ENCODE peak calls at places on chromosomes 2 and 18, in ten cellular contexts. One of them, this sample, is unnamed.

GRCh38 chr18:77346446-77346845 is 96.8 kb downstream of the GALR1 start:
- DNase-seq in H9: no peak
- DNase-seq in astrocyte of the spinal cord: peak
- DNase-seq in HFF-Myc: no peak
- DNase-seq in tibial nerve: no peak
- DNase-seq in brain microvascular endothelial cell: peak
- DNase-seq in activated B cell treated with CpG ODN at 0.5 μM for 24 hours: no peak
- DNase-seq in neural progenitor cell: no peak
- DNase-seq in HFFc6: no peak
- DNase-seq in foreskin fibroblast: no peak
- DNase-seq in this sample: no peak

GRCh38 chr2:139946690-139947089 is 1166.5 kb upstream of the NXPH2 start:
- DNase-seq in HFFc6: no peak
- DNase-seq in foreskin fibroblast: no peak
- DNase-seq in neural progenitor cell: peak
- DNase-seq in H9: peak
- DNase-seq in astrocyte of the spinal cord: no peak
- DNase-seq in brain microvascular endothelial cell: no peak
- DNase-seq in tibial nerve: no peak
- DNase-seq in activated B cell treated with CpG ODN at 0.5 μM for 24 hours: no peak
- DNase-seq in HFF-Myc: no peak
- DNase-seq in this sample: no peak

GRCh38 chr18:35241523-35241804 is 630 bp downstream of the ZNF397 start:
- DNase-seq in brain microvascular endothelial cell: no peak
- DNase-seq in foreskin fibroblast: no peak
- DNase-seq in H9: no peak
- DNase-seq in neural progenitor cell: no peak
- DNase-seq in astrocyte of the spinal cord: no peak
- DNase-seq in HFFc6: no peak
- DNase-seq in tibial nerve: no peak
- DNase-seq in HFF-Myc: no peak
- DNase-seq in activated B cell treated with CpG ODN at 0.5 μM for 24 hours: no peak
- DNase-seq in this sample: no peak

GRCh38 chr18:54968807-54969206 is 9.5 kb upstream of the CCDC68 start:
- DNase-seq in H9: no peak
- DNase-seq in neural progenitor cell: no peak
- DNase-seq in brain microvascular endothelial cell: no peak
- DNase-seq in tibial nerve: no peak
- DNase-seq in HFF-Myc: no peak
- DNase-seq in foreskin fibroblast: no peak
- DNase-seq in HFFc6: no peak
- DNase-seq in activated B cell treated with CpG ODN at 0.5 μM for 24 hours: no peak
- DNase-seq in astrocyte of the spinal cord: no peak
- DNase-seq in this sample: no peak

GRCh38 chr2:101406867-101407266 is 19.6 kb upstream of the CREG2 start:
- DNase-seq in H9: no peak
- DNase-seq in astrocyte of the spinal cord: peak
- DNase-seq in tibial nerve: no peak
- DNase-seq in foreskin fibroblast: peak
- DNase-seq in brain microvascular endothelial cell: peak
- DNase-seq in neural progenitor cell: no peak
- DNase-seq in activated B cell treated with CpG ODN at 0.5 μM for 24 hours: no peak
- DNase-seq in HFF-Myc: peak
- DNase-seq in HFFc6: peak
- DNase-seq in this sample: peak

GRCh38 chr18:8707946-8708345 is 2.6 kb downstream of the MTCL1 start:
- DNase-seq in HFFc6: peak
- DNase-seq in H9: no peak
- DNase-seq in activated B cell treated with CpG ODN at 0.5 μM for 24 hours: no peak
- DNase-seq in astrocyte of the spinal cord: no peak
- DNase-seq in HFF-Myc: no peak
- DNase-seq in foreskin fibroblast: no peak
- DNase-seq in tibial nerve: no peak
- DNase-seq in neural progenitor cell: no peak
- DNase-seq in brain microvascular endothelial cell: no peak
- DNase-seq in this sample: no peak

GRCh38 chr18:3667255-3668137 is 217.5 kb downstream of the TGIF1 start:
- DNase-seq in brain microvascular endothelial cell: no peak
- DNase-seq in foreskin fibroblast: no peak
- DNase-seq in tibial nerve: no peak
- DNase-seq in HFFc6: no peak
- DNase-seq in H9: no peak
- DNase-seq in neural progenitor cell: no peak
- DNase-seq in activated B cell treated with CpG ODN at 0.5 μM for 24 hours: no peak
- DNase-seq in astrocyte of the spinal cord: no peak
- DNase-seq in HFF-Myc: no peak
- DNase-seq in this sample: no peak

GRCh38 chr2:130913891-130914290 is 77.2 kb downstream of the ARHGEF4 start:
- DNase-seq in neural progenitor cell: no peak
- DNase-seq in foreskin fibroblast: no peak
- DNase-seq in HFF-Myc: no peak
- DNase-seq in tibial nerve: no peak
- DNase-seq in astrocyte of the spinal cord: no peak
- DNase-seq in H9: no peak
- DNase-seq in HFFc6: no peak
- DNase-seq in brain microvascular endothelial cell: no peak
- DNase-seq in activated B cell treated with CpG ODN at 0.5 μM for 24 hours: no peak
- DNase-seq in this sample: no peak

GRCh38 chr2:50712569-50712968 is 319.4 kb downstream of the NRXN1 start:
- DNase-seq in HFFc6: no peak
- DNase-seq in neural progenitor cell: no peak
- DNase-seq in H9: no peak
- DNase-seq in tibial nerve: no peak
- DNase-seq in astrocyte of the spinal cord: no peak
- DNase-seq in HFF-Myc: no peak
- DNase-seq in brain microvascular endothelial cell: no peak
- DNase-seq in activated B cell treated with CpG ODN at 0.5 μM for 24 hours: no peak
- DNase-seq in foreskin fibroblast: no peak
- DNase-seq in this sample: no peak

GRCh38 chr18:59063300-59063895 is 76.3 kb upstream of the SEC11C start:
- DNase-seq in brain microvascular endothelial cell: no peak
- DNase-seq in H9: no peak
- DNase-seq in neural progenitor cell: no peak
- DNase-seq in foreskin fibroblast: no peak
- DNase-seq in HFFc6: no peak
- DNase-seq in activated B cell treated with CpG ODN at 0.5 μM for 24 hours: no peak
- DNase-seq in astrocyte of the spinal cord: no peak
- DNase-seq in HFF-Myc: no peak
- DNase-seq in tibial nerve: no peak
- DNase-seq in this sample: no peak

GRCh38 chr2:171167352-171167997 is 6.8 kb upstream of the TLK1 start:
- DNase-seq in tibial nerve: no peak
- DNase-seq in brain microvascular endothelial cell: no peak
- DNase-seq in HFFc6: no peak
- DNase-seq in HFF-Myc: no peak
- DNase-seq in H9: no peak
- DNase-seq in neural progenitor cell: no peak
- DNase-seq in foreskin fibroblast: no peak
- DNase-seq in astrocyte of the spinal cord: no peak
- DNase-seq in activated B cell treated with CpG ODN at 0.5 μM for 24 hours: no peak
- DNase-seq in this sample: no peak

GRCh38 chr2:121245913-121246312 is 39.1 kb downstream of the TFCP2L1 start:
- DNase-seq in brain microvascular endothelial cell: no peak
- DNase-seq in astrocyte of the spinal cord: no peak
- DNase-seq in foreskin fibroblast: no peak
- DNase-seq in tibial nerve: no peak
- DNase-seq in H9: no peak
- DNase-seq in neural progenitor cell: no peak
- DNase-seq in activated B cell treated with CpG ODN at 0.5 μM for 24 hours: no peak
- DNase-seq in HFF-Myc: no peak
- DNase-seq in HFFc6: no peak
- DNase-seq in this sample: no peak

GRCh38 chr2:6824962-6825361 is 40.7 kb downstream of the CMPK2 start:
- DNase-seq in activated B cell treated with CpG ODN at 0.5 μM for 24 hours: no peak
- DNase-seq in H9: no peak
- DNase-seq in HFFc6: peak
- DNase-seq in tibial nerve: peak
- DNase-seq in neural progenitor cell: no peak
- DNase-seq in foreskin fibroblast: peak
- DNase-seq in brain microvascular endothelial cell: peak
- DNase-seq in HFF-Myc: peak
- DNase-seq in astrocyte of the spinal cord: peak
- DNase-seq in this sample: no peak

GRCh38 chr2:176172748-176173586 is 15.5 kb upstream of the HOXD1 start:
- DNase-seq in neural progenitor cell: no peak
- DNase-seq in H9: no peak
- DNase-seq in HFF-Myc: no peak
- DNase-seq in activated B cell treated with CpG ODN at 0.5 μM for 24 hours: no peak
- DNase-seq in brain microvascular endothelial cell: no peak
- DNase-seq in foreskin fibroblast: no peak
- DNase-seq in HFFc6: no peak
- DNase-seq in tibial nerve: no peak
- DNase-seq in astrocyte of the spinal cord: no peak
- DNase-seq in this sample: no peak

GRCh38 chr2:169452080-169452479 is 27.2 kb upstream of the BBS5 start:
- DNase-seq in H9: no peak
- DNase-seq in brain microvascular endothelial cell: no peak
- DNase-seq in astrocyte of the spinal cord: peak
- DNase-seq in HFF-Myc: peak
- DNase-seq in activated B cell treated with CpG ODN at 0.5 μM for 24 hours: no peak
- DNase-seq in foreskin fibroblast: peak
- DNase-seq in HFFc6: peak
- DNase-seq in neural progenitor cell: peak
- DNase-seq in tibial nerve: no peak
- DNase-seq in this sample: no peak

GRCh38 chr18:50268022-50268747 is 1.9 kb upstream of the CFAP53 start:
- DNase-seq in HFFc6: no peak
- DNase-seq in astrocyte of the spinal cord: peak
- DNase-seq in tibial nerve: peak
- DNase-seq in H9: peak
- DNase-seq in neural progenitor cell: peak
- DNase-seq in brain microvascular endothelial cell: peak
- DNase-seq in activated B cell treated with CpG ODN at 0.5 μM for 24 hours: peak
- DNase-seq in foreskin fibroblast: peak
- DNase-seq in HFF-Myc: no peak
- DNase-seq in this sample: peak

GRCh38 chr2:42957109-42958035 is 165.0 kb upstream of the HAAO start:
- DNase-seq in H9: no peak
- DNase-seq in astrocyte of the spinal cord: no peak
- DNase-seq in brain microvascular endothelial cell: no peak
- DNase-seq in foreskin fibroblast: peak
- DNase-seq in activated B cell treated with CpG ODN at 0.5 μM for 24 hours: no peak
- DNase-seq in HFF-Myc: no peak
- DNase-seq in tibial nerve: no peak
- DNase-seq in HFFc6: no peak
- DNase-seq in neural progenitor cell: no peak
- DNase-seq in this sample: no peak

GRCh38 chr2:172372436-172372835 is 55.0 kb upstream of the ITGA6 start:
- DNase-seq in brain microvascular endothelial cell: no peak
- DNase-seq in HFF-Myc: no peak
- DNase-seq in tibial nerve: no peak
- DNase-seq in H9: no peak
- DNase-seq in foreskin fibroblast: no peak
- DNase-seq in neural progenitor cell: no peak
- DNase-seq in HFFc6: no peak
- DNase-seq in activated B cell treated with CpG ODN at 0.5 μM for 24 hours: no peak
- DNase-seq in astrocyte of the spinal cord: no peak
- DNase-seq in this sample: no peak

DNA sequence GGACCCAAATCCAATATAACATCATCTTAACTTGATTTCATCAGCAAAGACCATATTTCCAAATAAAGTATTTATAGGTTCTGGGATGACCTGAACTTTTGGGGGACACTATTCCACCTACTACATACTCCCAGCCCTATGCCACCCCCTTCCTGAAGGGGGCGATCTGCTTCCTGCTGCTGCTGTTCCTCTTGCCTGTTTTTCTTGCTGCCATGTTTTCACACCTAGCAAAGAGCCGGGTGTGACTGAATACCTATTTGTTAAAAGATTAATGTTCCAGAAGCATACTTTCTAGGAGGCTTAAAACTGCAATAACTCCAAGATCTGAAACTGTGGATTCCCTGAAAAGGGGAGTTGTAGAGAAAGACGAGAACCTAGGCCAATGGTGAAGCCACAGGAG is 89.7 kb downstream of the ICOS start:
- DNase-seq in tibial nerve: no peak
- DNase-seq in activated B cell treated with CpG ODN at 0.5 μM for 24 hours: no peak
- DNase-seq in neural progenitor cell: no peak
- DNase-seq in HFF-Myc: no peak
- DNase-seq in foreskin fibroblast: no peak
- DNase-seq in brain microvascular endothelial cell: no peak
- DNase-seq in astrocyte of the spinal cord: no peak
- DNase-seq in HFFc6: no peak
- DNase-seq in H9: peak
- DNase-seq in this sample: no peak
- TF ChIP-seq CTCF in tibial nerve: no peak
- TF ChIP-seq CTCF in activated B cell treated with CpG ODN at 0.5 μM for 24 hours: no peak
- TF ChIP-seq CTCF in neural progenitor cell: peak
- TF ChIP-seq CTCF in HFF-Myc: peak
- TF ChIP-seq CTCF in foreskin fibroblast: no peak
- TF ChIP-seq CTCF in brain microvascular endothelial cell: peak
- TF ChIP-seq CTCF in astrocyte of the spinal cord: peak
- TF ChIP-seq CTCF in HFFc6: peak
- TF ChIP-seq CTCF in H9: peak
- TF ChIP-seq CTCF in this sample: peak

GRCh38 chr2:229910832-229911412 is 10.9 kb downstream of the TRIP12 start:
- DNase-seq in HFF-Myc: no peak
- DNase-seq in H9: peak
- DNase-seq in tibial nerve: no peak
- DNase-seq in activated B cell treated with CpG ODN at 0.5 μM for 24 hours: no peak
- DNase-seq in HFFc6: no peak
- DNase-seq in neural progenitor cell: peak
- DNase-seq in foreskin fibroblast: peak
- DNase-seq in brain microvascular endothelial cell: no peak
- DNase-seq in astrocyte of the spinal cord: no peak
- DNase-seq in this sample: no peak
- TF ChIP-seq CTCF in HFF-Myc: peak
- TF ChIP-seq CTCF in H9: peak
- TF ChIP-seq CTCF in tibial nerve: no peak
- TF ChIP-seq CTCF in activated B cell treated with CpG ODN at 0.5 μM for 24 hours: no peak
- TF ChIP-seq CTCF in HFFc6: peak
- TF ChIP-seq CTCF in neural progenitor cell: peak
- TF ChIP-seq CTCF in foreskin fibroblast: peak
- TF ChIP-seq CTCF in brain microvascular endothelial cell: peak
- TF ChIP-seq CTCF in astrocyte of the spinal cord: peak
- TF ChIP-seq CTCF in this sample: peak

GRCh38 chr2:71125506-71126294 is 4.3 kb downstream of the MCEE start:
- DNase-seq in foreskin fibroblast: no peak
- DNase-seq in activated B cell treated with CpG ODN at 0.5 μM for 24 hours: no peak
- DNase-seq in tibial nerve: no peak
- DNase-seq in HFF-Myc: no peak
- DNase-seq in brain microvascular endothelial cell: no peak
- DNase-seq in astrocyte of the spinal cord: no peak
- DNase-seq in H9: no peak
- DNase-seq in neural progenitor cell: no peak
- DNase-seq in HFFc6: no peak
- DNase-seq in this sample: no peak
- TF ChIP-seq CTCF in foreskin fibroblast: no peak
- TF ChIP-seq CTCF in activated B cell treated with CpG ODN at 0.5 μM for 24 hours: no peak
- TF ChIP-seq CTCF in tibial nerve: no peak
- TF ChIP-seq CTCF in HFF-Myc: no peak
- TF ChIP-seq CTCF in brain microvascular endothelial cell: no peak
- TF ChIP-seq CTCF in astrocyte of the spinal cord: no peak
- TF ChIP-seq CTCF in H9: no peak
- TF ChIP-seq CTCF in neural progenitor cell: no peak
- TF ChIP-seq CTCF in HFFc6: no peak
- TF ChIP-seq CTCF in this sample: no peak

DNA sequence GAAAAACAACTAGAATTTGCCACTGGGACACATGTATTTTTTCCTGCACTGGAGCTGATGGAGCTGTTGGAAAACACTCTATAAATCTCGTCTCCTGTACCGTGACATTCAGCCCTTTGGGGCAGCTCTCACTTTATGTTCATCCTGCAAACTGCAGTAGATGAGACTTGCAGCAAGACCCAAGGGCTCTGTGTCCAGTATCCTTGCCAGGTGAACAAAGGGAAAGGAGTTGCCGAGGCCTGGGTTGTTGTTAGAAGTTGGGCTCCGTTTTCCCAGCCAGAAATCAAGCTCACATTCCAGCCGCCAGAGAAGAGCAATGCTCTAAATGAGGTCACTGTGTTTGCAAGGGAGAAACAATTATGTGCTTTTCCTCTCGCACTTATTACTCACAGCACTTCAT is 285.1 kb downstream of the SLC4A3 start:
- DNase-seq in foreskin fibroblast: peak
- DNase-seq in HFF-Myc: no peak
- DNase-seq in neural progenitor cell: peak
- DNase-seq in activated B cell treated with CpG ODN at 0.5 μM for 24 hours: no peak
- DNase-seq in tibial nerve: peak
- DNase-seq in astrocyte of the spinal cord: peak
- DNase-seq in HFFc6: peak
- DNase-seq in brain microvascular endothelial cell: peak
- DNase-seq in H9: no peak
- DNase-seq in this sample: no peak
- TF ChIP-seq CTCF in foreskin fibroblast: peak
- TF ChIP-seq CTCF in HFF-Myc: peak
- TF ChIP-seq CTCF in neural progenitor cell: no peak
- TF ChIP-seq CTCF in activated B cell treated with CpG ODN at 0.5 μM for 24 hours: no peak
- TF ChIP-seq CTCF in tibial nerve: peak
- TF ChIP-seq CTCF in astrocyte of the spinal cord: peak
- TF ChIP-seq CTCF in HFFc6: peak
- TF ChIP-seq CTCF in brain microvascular endothelial cell: peak
- TF ChIP-seq CTCF in H9: no peak
- TF ChIP-seq CTCF in this sample: no peak